ENCODE peak calls at places on chromosomes 5 and 9, in four cellular contexts. D is IMR-90, A is H9, S is H1. K is an unnamed sample.
A peak's percentile ranks its signal among the peaks of the same experiment; 100 is the strongest.

GRCh38 chr5:181205735-181206401 is 872 bp upstream of the TRIM7 start:
- DNase-seq in D (peak; percentile 21), S (no peak), A (no peak), K (no peak)

GRCh38 chr9:127346584-127346983 is 50.4 kb upstream of the SLC2A8 start:
- DNase-seq in S (no peak), D (no peak), A (no peak), K (no peak)

GRCh38 chr9:86434039-86434726 is 80.0 kb upstream of the TUT7 start:
- DNase-seq in D (peak; percentile 79), A (no peak), S (no peak), K (peak; percentile 69)

GRCh38 chr5:74424162-74424868 is 216.2 kb downstream of the ENC1 start:
- DNase-seq in A (no peak), D (no peak), S (no peak), K (no peak)

GRCh38 chr5:63125392-63125791 is 546.8 kb downstream of the LRRC70 start:
- DNase-seq in D (no peak), S (no peak), A (no peak), K (peak; percentile 21)

GRCh38 chr5:73451218-73452130 is 2.9 kb upstream of the FOXD1 start:
- DNase-seq in A (peak; percentile 66), D (peak; percentile 59), S (no peak), K (peak; percentile 45)

GRCh38 chr5:3365501-3366215 is 230.0 kb upstream of the IRX1 start:
- DNase-seq in S (no peak), A (peak; percentile 10), D (no peak), K (no peak)

GRCh38 chr9:96449522-96449843 is 486 bp upstream of the HABP4 start:
- DNase-seq in S (peak; percentile 13), A (no peak), D (no peak), K (peak; percentile 86)

GRCh38 chr5:125412561-125413535 is 666.4 kb upstream of the ZNF608 start:
- DNase-seq in D (peak; percentile 91), A (peak; percentile 87), S (peak; percentile 56), K (peak; percentile 96)

GRCh38 chr5:17305024-17305423 is 87.6 kb downstream of the BASP1 start:
- DNase-seq in S (no peak), A (no peak), D (peak; percentile 76), K (no peak)

GRCh38 chr5:17305964-17306725 is 88.7 kb downstream of the BASP1 start:
- DNase-seq in S (no peak), A (peak; percentile 40), D (peak; percentile 84), K (peak; percentile 47)

GRCh38 chr5:17302590-17302989 is 85.2 kb downstream of the BASP1 start:
- DNase-seq in D (no peak), A (no peak), S (no peak), K (no peak)

GRCh38 chr5:17302138-17302537 is 84.7 kb downstream of the BASP1 start:
- DNase-seq in A (no peak), S (no peak), D (no peak), K (no peak)

DNA sequence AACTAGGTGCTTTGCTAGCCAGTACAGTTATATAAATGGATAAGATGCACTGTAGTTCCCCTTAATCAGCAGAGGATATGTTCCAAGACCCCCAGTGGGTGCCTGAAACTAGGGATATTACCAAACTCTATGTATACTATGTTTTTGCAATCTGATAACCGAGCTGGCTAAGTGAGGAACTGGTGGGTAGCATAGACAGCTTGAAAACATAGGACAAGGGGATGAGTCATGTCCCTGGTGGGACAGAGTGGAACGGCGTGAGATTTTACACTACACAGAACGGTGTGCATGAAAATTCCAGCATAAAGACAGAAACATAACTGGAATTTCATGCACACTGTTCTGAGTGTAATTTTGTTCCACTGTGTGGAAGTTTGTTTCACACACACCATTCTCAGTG is 86.9 kb downstream of the BASP1 start:
- DNase-seq in S (no peak), D (peak; percentile 33), A (no peak), K (no peak)
- H3K56ac ChIP-seq in S (no peak overlapping the region), D (no peak overlapping the region), A (no peak overlapping the region), K (no peak overlapping the region)

GRCh38 chr5:36657563-36657995 is 51.2 kb downstream of the SLC1A3 start:
- DNase-seq in D (peak; percentile 99), A (no peak), S (no peak), K (no peak)
- H3K56ac ChIP-seq in D (peak overlapping the region; percentile 45), A (no peak overlapping the region), S (no peak overlapping the region), K (no peak overlapping the region)

GRCh38 chr5:127967983-127968592 is 115.5 kb upstream of the SLC12A2 start:
- DNase-seq in D (no peak), A (no peak), S (no peak), K (no peak)

GRCh38 chr5:127970081-127970480 is 113.5 kb upstream of the SLC12A2 start:
- DNase-seq in S (no peak), D (no peak), A (no peak), K (no peak)

GRCh38 chr5:127968998-127969397 is 114.6 kb upstream of the SLC12A2 start:
- DNase-seq in D (no peak), S (no peak), A (no peak), K (no peak)

GRCh38 chr5:127969651-127970050 is 113.9 kb upstream of the SLC12A2 start:
- DNase-seq in D (no peak), S (no peak), A (no peak), K (no peak)

DNA sequence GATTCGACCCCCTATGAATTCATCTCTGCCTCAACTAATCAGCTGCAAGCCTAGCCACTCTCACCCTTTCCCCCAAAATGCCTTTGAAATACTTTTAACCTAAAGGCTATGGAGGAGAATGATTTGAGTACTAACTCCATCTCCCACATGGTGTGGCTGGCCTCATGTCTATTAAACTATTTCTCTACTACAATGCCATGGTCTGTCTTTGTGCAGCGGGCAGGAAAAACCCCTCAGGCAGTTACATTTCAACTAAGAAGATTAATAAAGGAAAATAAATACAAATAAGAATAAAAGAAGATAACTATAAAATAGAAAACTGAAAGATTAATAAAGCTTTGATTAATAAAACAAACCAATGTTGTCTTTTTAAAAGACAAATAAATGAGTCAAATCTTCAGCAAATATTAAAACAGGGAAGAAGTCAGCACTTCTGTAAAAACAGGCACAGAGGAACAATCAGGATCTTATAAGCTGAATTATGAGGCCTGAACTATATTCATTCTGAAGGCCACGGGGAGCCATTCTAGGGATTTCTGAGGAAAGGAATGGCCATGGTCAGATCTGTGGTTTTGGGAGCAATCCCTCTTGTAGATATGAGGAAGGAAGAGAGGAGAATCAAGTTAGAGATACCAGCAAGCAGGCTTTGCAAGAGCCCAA is 116.1 kb upstream of the SLC12A2 start:
- DNase-seq in S (no peak), A (no peak), D (no peak), K (no peak)
- H3K56ac ChIP-seq in S (no peak overlapping the region), A (no peak overlapping the region), D (no peak overlapping the region), K (no peak overlapping the region)

GRCh38 chr9:38263534-38263933 is 129.0 kb upstream of the ALDH1B1 start:
- DNase-seq in D (peak; percentile 48), S (no peak), A (no peak), K (peak; percentile 59)
- H3K56ac ChIP-seq in D (no peak overlapping the region), S (no peak overlapping the region), A (no peak overlapping the region), K (no peak overlapping the region)

DNA sequence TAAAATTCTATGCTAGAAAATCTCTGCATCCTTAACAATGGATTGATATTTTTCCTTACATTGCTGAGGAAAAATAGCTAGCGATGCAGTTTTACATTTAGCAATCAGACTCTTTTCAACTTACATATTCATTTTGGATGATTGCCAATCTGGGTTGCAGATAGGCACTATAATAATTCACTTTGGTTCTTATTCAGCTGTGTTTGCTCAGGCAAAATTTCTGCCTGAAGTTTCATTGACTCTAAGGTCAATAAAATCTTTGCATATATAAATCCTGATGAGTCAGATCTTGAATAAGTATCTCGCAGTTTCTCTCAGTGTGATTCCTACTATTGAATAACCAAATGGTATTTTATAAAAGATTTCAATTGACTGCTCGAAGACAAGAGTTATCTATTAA is 1105.8 kb downstream of the CDH18 start:
- DNase-seq in D (no peak), S (no peak), A (no peak), K (no peak)
- H3K56ac ChIP-seq in D (no peak overlapping the region), S (no peak overlapping the region), A (no peak overlapping the region), K (no peak overlapping the region)

GRCh38 chr9:1535599-1535998 is 479.5 kb upstream of the SMARCA2 start:
- DNase-seq in S (no peak), A (no peak), D (no peak), K (no peak)
- H3K56ac ChIP-seq in S (no peak overlapping the region), A (no peak overlapping the region), D (no peak overlapping the region), K (no peak overlapping the region)

GRCh38 chr9:136104488-136104800 is 9.4 kb upstream of the NACC2 start:
- DNase-seq in A (no peak), D (no peak), S (no peak), K (no peak)
- H3K56ac ChIP-seq in A (no peak overlapping the region), D (no peak overlapping the region), S (no peak overlapping the region), K (no peak overlapping the region)